ENCODE peak calls at places on chromosome 13, in nine cellular contexts. One of them, this sample, is unnamed.

GRCh38 chr13:94829201-94829600 is 116.9 kb upstream of the SOX21 start:
- DNase-seq in left cardiac atrium: no peak
- DNase-seq in GM04504: no peak
- DNase-seq in OCI-M1: no peak
- DNase-seq in nephron progenitor cell: no peak
- DNase-seq in stimulated activated CD8-positive, alpha-beta memory T cell treated with anti-CD3 and anti-CD28 coated beads, Interleukin-7, amount 100 ng/mL, for 4 hours: no peak
- DNase-seq in GM12865: no peak
- DNase-seq in transverse colon: no peak
- DNase-seq in AG09319: no peak
- DNase-seq in this sample: no peak

GRCh38 chr13:49348748-49349147 is 95.1 kb downstream of the CAB39L start:
- DNase-seq in left cardiac atrium: no peak
- DNase-seq in GM04504: no peak
- DNase-seq in OCI-M1: no peak
- DNase-seq in nephron progenitor cell: peak
- DNase-seq in stimulated activated CD8-positive, alpha-beta memory T cell treated with anti-CD3 and anti-CD28 coated beads, Interleukin-7, amount 100 ng/mL, for 4 hours: no peak
- DNase-seq in GM12865: no peak
- DNase-seq in transverse colon: no peak
- DNase-seq in AG09319: no peak
- DNase-seq in this sample: no peak

GRCh38 chr13:101474419-101474957 is 22.0 kb downstream of the ITGBL1 start:
- DNase-seq in left cardiac atrium: no peak
- DNase-seq in GM04504: no peak
- DNase-seq in OCI-M1: peak
- DNase-seq in nephron progenitor cell: peak
- DNase-seq in stimulated activated CD8-positive, alpha-beta memory T cell treated with anti-CD3 and anti-CD28 coated beads, Interleukin-7, amount 100 ng/mL, for 4 hours: no peak
- DNase-seq in GM12865: no peak
- DNase-seq in transverse colon: no peak
- DNase-seq in AG09319: peak
- DNase-seq in this sample: no peak

GRCh38 chr13:51612867-51613266 is 28.6 kb downstream of the WDFY2 start:
- DNase-seq in left cardiac atrium: no peak
- DNase-seq in GM04504: no peak
- DNase-seq in OCI-M1: no peak
- DNase-seq in nephron progenitor cell: no peak
- DNase-seq in stimulated activated CD8-positive, alpha-beta memory T cell treated with anti-CD3 and anti-CD28 coated beads, Interleukin-7, amount 100 ng/mL, for 4 hours: no peak
- DNase-seq in GM12865: peak
- DNase-seq in transverse colon: no peak
- DNase-seq in AG09319: no peak
- DNase-seq in this sample: no peak

GRCh38 chr13:108980237-108980636 is 350.8 kb downstream of the MYO16 start:
- DNase-seq in left cardiac atrium: no peak
- DNase-seq in GM04504: no peak
- DNase-seq in OCI-M1: no peak
- DNase-seq in nephron progenitor cell: no peak
- DNase-seq in stimulated activated CD8-positive, alpha-beta memory T cell treated with anti-CD3 and anti-CD28 coated beads, Interleukin-7, amount 100 ng/mL, for 4 hours: no peak
- DNase-seq in GM12865: no peak
- DNase-seq in transverse colon: no peak
- DNase-seq in AG09319: no peak
- DNase-seq in this sample: no peak

GRCh38 chr13:36357692-36358091 is 11.5 kb upstream of the SPART start:
- DNase-seq in left cardiac atrium: peak
- DNase-seq in GM04504: no peak
- DNase-seq in OCI-M1: no peak
- DNase-seq in nephron progenitor cell: no peak
- DNase-seq in stimulated activated CD8-positive, alpha-beta memory T cell treated with anti-CD3 and anti-CD28 coated beads, Interleukin-7, amount 100 ng/mL, for 4 hours: no peak
- DNase-seq in GM12865: no peak
- DNase-seq in transverse colon: no peak
- DNase-seq in AG09319: no peak
- DNase-seq in this sample: peak

GRCh38 chr13:73341748-73342147 is 282.9 kb downstream of the KLF5 start:
- DNase-seq in left cardiac atrium: no peak
- DNase-seq in GM04504: peak
- DNase-seq in OCI-M1: no peak
- DNase-seq in nephron progenitor cell: peak
- DNase-seq in stimulated activated CD8-positive, alpha-beta memory T cell treated with anti-CD3 and anti-CD28 coated beads, Interleukin-7, amount 100 ng/mL, for 4 hours: no peak
- DNase-seq in GM12865: no peak
- DNase-seq in transverse colon: no peak
- DNase-seq in AG09319: no peak
- DNase-seq in this sample: no peak

GRCh38 chr13:45276887-45277286 is 64.1 kb downstream of the TPT1 start:
- DNase-seq in left cardiac atrium: no peak
- DNase-seq in GM04504: no peak
- DNase-seq in OCI-M1: no peak
- DNase-seq in nephron progenitor cell: no peak
- DNase-seq in stimulated activated CD8-positive, alpha-beta memory T cell treated with anti-CD3 and anti-CD28 coated beads, Interleukin-7, amount 100 ng/mL, for 4 hours: no peak
- DNase-seq in GM12865: no peak
- DNase-seq in transverse colon: no peak
- DNase-seq in AG09319: no peak
- DNase-seq in this sample: no peak

GRCh38 chr13:108346376-108346775 is 76.9 kb downstream of the TNFSF13B start:
- DNase-seq in left cardiac atrium: no peak
- DNase-seq in GM04504: no peak
- DNase-seq in OCI-M1: no peak
- DNase-seq in nephron progenitor cell: no peak
- DNase-seq in stimulated activated CD8-positive, alpha-beta memory T cell treated with anti-CD3 and anti-CD28 coated beads, Interleukin-7, amount 100 ng/mL, for 4 hours: no peak
- DNase-seq in GM12865: no peak
- DNase-seq in transverse colon: no peak
- DNase-seq in AG09319: no peak
- DNase-seq in this sample: no peak

GRCh38 chr13:46367622-46368327 is 19.3 kb downstream of the RUBCNL start:
- DNase-seq in left cardiac atrium: no peak
- DNase-seq in GM04504: no peak
- DNase-seq in OCI-M1: no peak
- DNase-seq in nephron progenitor cell: no peak
- DNase-seq in stimulated activated CD8-positive, alpha-beta memory T cell treated with anti-CD3 and anti-CD28 coated beads, Interleukin-7, amount 100 ng/mL, for 4 hours: no peak
- DNase-seq in GM12865: no peak
- DNase-seq in transverse colon: no peak
- DNase-seq in AG09319: no peak
- DNase-seq in this sample: no peak

GRCh38 chr13:92590503-92590908 is 636.1 kb upstream of the GPC6 start:
- DNase-seq in left cardiac atrium: no peak
- DNase-seq in GM04504: no peak
- DNase-seq in OCI-M1: peak
- DNase-seq in nephron progenitor cell: no peak
- DNase-seq in stimulated activated CD8-positive, alpha-beta memory T cell treated with anti-CD3 and anti-CD28 coated beads, Interleukin-7, amount 100 ng/mL, for 4 hours: no peak
- DNase-seq in GM12865: no peak
- DNase-seq in transverse colon: no peak
- DNase-seq in AG09319: no peak
- DNase-seq in this sample: no peak

GRCh38 chr13:30337061-30337601 is 29.8 kb upstream of the KATNAL1 start:
- DNase-seq in left cardiac atrium: no peak
- DNase-seq in GM04504: no peak
- DNase-seq in OCI-M1: no peak
- DNase-seq in nephron progenitor cell: no peak
- DNase-seq in stimulated activated CD8-positive, alpha-beta memory T cell treated with anti-CD3 and anti-CD28 coated beads, Interleukin-7, amount 100 ng/mL, for 4 hours: no peak
- DNase-seq in GM12865: no peak
- DNase-seq in transverse colon: no peak
- DNase-seq in AG09319: no peak
- DNase-seq in this sample: no peak

GRCh38 chr13:111920306-111920931 is 146.5 kb upstream of the SOX1 start:
- DNase-seq in left cardiac atrium: no peak
- DNase-seq in GM04504: no peak
- DNase-seq in OCI-M1: no peak
- DNase-seq in nephron progenitor cell: no peak
- DNase-seq in stimulated activated CD8-positive, alpha-beta memory T cell treated with anti-CD3 and anti-CD28 coated beads, Interleukin-7, amount 100 ng/mL, for 4 hours: no peak
- DNase-seq in GM12865: no peak
- DNase-seq in transverse colon: no peak
- DNase-seq in AG09319: no peak
- DNase-seq in this sample: peak

GRCh38 chr13:21061077-21061945 is at the start of gene LATS2:
- DNase-seq in left cardiac atrium: peak
- DNase-seq in GM04504: peak
- DNase-seq in OCI-M1: peak
- DNase-seq in nephron progenitor cell: peak
- DNase-seq in stimulated activated CD8-positive, alpha-beta memory T cell treated with anti-CD3 and anti-CD28 coated beads, Interleukin-7, amount 100 ng/mL, for 4 hours: peak
- DNase-seq in GM12865: peak
- DNase-seq in transverse colon: peak
- DNase-seq in AG09319: peak
- DNase-seq in this sample: peak

GRCh38 chr13:109517516-109517915 is 268.9 kb downstream of the IRS2 start:
- DNase-seq in left cardiac atrium: no peak
- DNase-seq in GM04504: no peak
- DNase-seq in OCI-M1: no peak
- DNase-seq in nephron progenitor cell: no peak
- DNase-seq in stimulated activated CD8-positive, alpha-beta memory T cell treated with anti-CD3 and anti-CD28 coated beads, Interleukin-7, amount 100 ng/mL, for 4 hours: no peak
- DNase-seq in GM12865: no peak
- DNase-seq in transverse colon: no peak
- DNase-seq in AG09319: no peak
- DNase-seq in this sample: no peak

GRCh38 chr13:97367016-97367415 is 67.0 kb upstream of the RAP2A start:
- DNase-seq in left cardiac atrium: no peak
- DNase-seq in GM04504: peak
- DNase-seq in OCI-M1: peak
- DNase-seq in nephron progenitor cell: no peak
- DNase-seq in stimulated activated CD8-positive, alpha-beta memory T cell treated with anti-CD3 and anti-CD28 coated beads, Interleukin-7, amount 100 ng/mL, for 4 hours: no peak
- DNase-seq in GM12865: peak
- DNase-seq in transverse colon: no peak
- DNase-seq in AG09319: peak
- DNase-seq in this sample: no peak

GRCh38 chr13:71240906-71241305 is 626.1 kb downstream of the DACH1 start:
- DNase-seq in left cardiac atrium: no peak
- DNase-seq in GM04504: no peak
- DNase-seq in OCI-M1: peak
- DNase-seq in nephron progenitor cell: no peak
- DNase-seq in stimulated activated CD8-positive, alpha-beta memory T cell treated with anti-CD3 and anti-CD28 coated beads, Interleukin-7, amount 100 ng/mL, for 4 hours: no peak
- DNase-seq in GM12865: peak
- DNase-seq in transverse colon: no peak
- DNase-seq in AG09319: no peak
- DNase-seq in this sample: no peak

GRCh38 chr13:110301606-110302131 is 5.3 kb downstream of the COL4A1 start:
- DNase-seq in left cardiac atrium: no peak
- DNase-seq in GM04504: no peak
- DNase-seq in OCI-M1: no peak
- DNase-seq in nephron progenitor cell: no peak
- DNase-seq in stimulated activated CD8-positive, alpha-beta memory T cell treated with anti-CD3 and anti-CD28 coated beads, Interleukin-7, amount 100 ng/mL, for 4 hours: no peak
- DNase-seq in GM12865: no peak
- DNase-seq in transverse colon: no peak
- DNase-seq in AG09319: no peak
- DNase-seq in this sample: no peak

GRCh38 chr13:98129059-98129741 is 13.7 kb upstream of the FARP1 start:
- DNase-seq in left cardiac atrium: no peak
- DNase-seq in GM04504: no peak
- DNase-seq in OCI-M1: no peak
- DNase-seq in nephron progenitor cell: no peak
- DNase-seq in stimulated activated CD8-positive, alpha-beta memory T cell treated with anti-CD3 and anti-CD28 coated beads, Interleukin-7, amount 100 ng/mL, for 4 hours: no peak
- DNase-seq in GM12865: no peak
- DNase-seq in transverse colon: no peak
- DNase-seq in AG09319: no peak
- DNase-seq in this sample: no peak

GRCh38 chr13:26914624-26915023 is 154.0 kb upstream of the GPR12 start:
- DNase-seq in left cardiac atrium: no peak
- DNase-seq in GM04504: no peak
- DNase-seq in OCI-M1: peak
- DNase-seq in nephron progenitor cell: no peak
- DNase-seq in stimulated activated CD8-positive, alpha-beta memory T cell treated with anti-CD3 and anti-CD28 coated beads, Interleukin-7, amount 100 ng/mL, for 4 hours: no peak
- DNase-seq in GM12865: peak
- DNase-seq in transverse colon: no peak
- DNase-seq in AG09319: no peak
- DNase-seq in this sample: no peak

GRCh38 chr13:96925869-96926628 is 68.2 kb downstream of the OXGR1 start:
- DNase-seq in left cardiac atrium: no peak
- DNase-seq in GM04504: no peak
- DNase-seq in OCI-M1: no peak
- DNase-seq in nephron progenitor cell: no peak
- DNase-seq in stimulated activated CD8-positive, alpha-beta memory T cell treated with anti-CD3 and anti-CD28 coated beads, Interleukin-7, amount 100 ng/mL, for 4 hours: no peak
- DNase-seq in GM12865: no peak
- DNase-seq in transverse colon: no peak
- DNase-seq in AG09319: no peak
- DNase-seq in this sample: no peak

GRCh38 chr13:71285700-71286099 is 581.3 kb downstream of the DACH1 start:
- DNase-seq in left cardiac atrium: no peak
- DNase-seq in GM04504: no peak
- DNase-seq in OCI-M1: peak
- DNase-seq in nephron progenitor cell: no peak
- DNase-seq in stimulated activated CD8-positive, alpha-beta memory T cell treated with anti-CD3 and anti-CD28 coated beads, Interleukin-7, amount 100 ng/mL, for 4 hours: no peak
- DNase-seq in GM12865: peak
- DNase-seq in transverse colon: no peak
- DNase-seq in AG09319: no peak
- DNase-seq in this sample: no peak

GRCh38 chr13:22080832-22081231 is 410.0 kb downstream of the FGF9 start:
- DNase-seq in left cardiac atrium: no peak
- DNase-seq in GM04504: no peak
- DNase-seq in OCI-M1: no peak
- DNase-seq in nephron progenitor cell: no peak
- DNase-seq in stimulated activated CD8-positive, alpha-beta memory T cell treated with anti-CD3 and anti-CD28 coated beads, Interleukin-7, amount 100 ng/mL, for 4 hours: no peak
- DNase-seq in GM12865: no peak
- DNase-seq in transverse colon: no peak
- DNase-seq in AG09319: no peak
- DNase-seq in this sample: no peak

GRCh38 chr13:113077953-113078894 is 27.4 kb upstream of the F7 start:
- DNase-seq in left cardiac atrium: no peak
- DNase-seq in GM04504: no peak
- DNase-seq in OCI-M1: no peak
- DNase-seq in nephron progenitor cell: no peak
- DNase-seq in stimulated activated CD8-positive, alpha-beta memory T cell treated with anti-CD3 and anti-CD28 coated beads, Interleukin-7, amount 100 ng/mL, for 4 hours: no peak
- DNase-seq in GM12865: no peak
- DNase-seq in transverse colon: no peak
- DNase-seq in AG09319: no peak
- DNase-seq in this sample: no peak

GRCh38 chr13:48302920-48303330 is 626 bp upstream of the RB1 start:
- DNase-seq in left cardiac atrium: no peak
- DNase-seq in GM04504: no peak
- DNase-seq in OCI-M1: no peak
- DNase-seq in nephron progenitor cell: no peak
- DNase-seq in stimulated activated CD8-positive, alpha-beta memory T cell treated with anti-CD3 and anti-CD28 coated beads, Interleukin-7, amount 100 ng/mL, for 4 hours: no peak
- DNase-seq in GM12865: no peak
- DNase-seq in transverse colon: no peak
- DNase-seq in AG09319: peak
- DNase-seq in this sample: no peak

GRCh38 chr13:44826586-44827350 is 162.5 kb downstream of the NUFIP1 start:
- DNase-seq in left cardiac atrium: no peak
- DNase-seq in GM04504: no peak
- DNase-seq in OCI-M1: no peak
- DNase-seq in nephron progenitor cell: peak
- DNase-seq in stimulated activated CD8-positive, alpha-beta memory T cell treated with anti-CD3 and anti-CD28 coated beads, Interleukin-7, amount 100 ng/mL, for 4 hours: no peak
- DNase-seq in GM12865: no peak
- DNase-seq in transverse colon: no peak
- DNase-seq in AG09319: no peak
- DNase-seq in this sample: no peak

GRCh38 chr13:33284016-33284415 is 1.5 kb downstream of the STARD13 start:
- DNase-seq in left cardiac atrium: no peak
- DNase-seq in GM04504: no peak
- DNase-seq in OCI-M1: peak
- DNase-seq in nephron progenitor cell: no peak
- DNase-seq in stimulated activated CD8-positive, alpha-beta memory T cell treated with anti-CD3 and anti-CD28 coated beads, Interleukin-7, amount 100 ng/mL, for 4 hours: no peak
- DNase-seq in GM12865: no peak
- DNase-seq in transverse colon: no peak
- DNase-seq in AG09319: peak
- DNase-seq in this sample: no peak

GRCh38 chr13:106466691-106467405 is 68.6 kb downstream of the EFNB2 start:
- DNase-seq in left cardiac atrium: no peak
- DNase-seq in GM04504: no peak
- DNase-seq in OCI-M1: peak
- DNase-seq in nephron progenitor cell: no peak
- DNase-seq in stimulated activated CD8-positive, alpha-beta memory T cell treated with anti-CD3 and anti-CD28 coated beads, Interleukin-7, amount 100 ng/mL, for 4 hours: no peak
- DNase-seq in GM12865: no peak
- DNase-seq in transverse colon: no peak
- DNase-seq in AG09319: no peak
- DNase-seq in this sample: no peak

GRCh38 chr13:49997935-49998334 is 1.1 kb downstream of the TRIM13 start:
- DNase-seq in left cardiac atrium: no peak
- DNase-seq in GM04504: no peak
- DNase-seq in OCI-M1: no peak
- DNase-seq in nephron progenitor cell: no peak
- DNase-seq in stimulated activated CD8-positive, alpha-beta memory T cell treated with anti-CD3 and anti-CD28 coated beads, Interleukin-7, amount 100 ng/mL, for 4 hours: no peak
- DNase-seq in GM12865: no peak
- DNase-seq in transverse colon: no peak
- DNase-seq in AG09319: no peak
- DNase-seq in this sample: no peak